ENCODE peak calls at places on chromosomes 13 and 19, in ten cellular contexts. Q is tibial nerve, X is adrenal gland, L is spleen, Z is body of pancreas, G is GM12891, I is testis, J is stomach, N is A549, U is NB4. E is an unnamed sample.

GRCh38 chr13:35475131-35475959 is 1.1 kb downstream of the MAB21L1 start:
- DNase-seq in I (peak), Z (no peak), J (peak), U (no peak), L (peak), X (peak), Q (peak), G (no peak), N (no peak), E (peak)

GRCh38 chr13:61766667-61767058 is 351.0 kb upstream of the PCDH20 start:
- DNase-seq in G (no peak), I (no peak), Z (no peak), N (no peak), Q (no peak), U (no peak), X (no peak), J (no peak), L (no peak), E (no peak)

GRCh38 chr13:52642131-52642530 is at the start of gene HNRNPA1L2:
- DNase-seq in N (no peak), Q (no peak), L (no peak), Z (no peak), G (no peak), U (no peak), J (no peak), X (no peak), I (no peak), E (no peak)

GRCh38 chr19:48390188-48391099 is 907 bp downstream of the KDELR1 start:
- DNase-seq in U (peak), L (peak), G (peak), I (peak), X (peak), J (peak), Q (peak), N (peak), Z (peak), E (no peak)

GRCh38 chr19:35911790-35912189 is 3.7 kb upstream of the TYROBP start:
- DNase-seq in I (no peak), U (no peak), L (peak), X (no peak), J (peak), Q (no peak), G (no peak), Z (peak), N (peak), E (no peak)

GRCh38 chr13:23871616-23872220 is 17.5 kb downstream of the MIPEP start:
- DNase-seq in Q (no peak), J (no peak), N (peak), L (no peak), U (peak), X (no peak), Z (no peak), G (no peak), I (no peak), E (peak)

GRCh38 chr19:38736413-38737280 is 7.6 kb downstream of the CAPN12 start:
- DNase-seq in Z (peak), X (peak), I (no peak), L (peak), Q (no peak), J (peak), N (peak), G (peak), U (peak), E (no peak)

GRCh38 chr13:69107436-69107835 is 1000.2 kb upstream of the ATXN8OS start:
- DNase-seq in X (no peak), G (no peak), N (no peak), U (no peak), Q (no peak), Z (no peak), J (no peak), I (no peak), L (no peak), E (no peak)

GRCh38 chr19:44807162-44807561 is 1.7 kb upstream of the BCAM start:
- DNase-seq in U (no peak), I (no peak), J (peak), X (no peak), L (no peak), Z (no peak), N (peak), G (no peak), Q (no peak), E (no peak)

GRCh38 chr19:5891938-5892771 is 11.4 kb downstream of the NDUFA11 start:
- DNase-seq in U (peak), L (no peak), J (peak), X (peak), G (no peak), Z (peak), I (no peak), Q (no peak), N (peak), E (no peak)

GRCh38 chr13:20525144-20525600 is 485 bp downstream of the CRYL1 start:
- DNase-seq in N (no peak), U (no peak), I (peak), X (peak), Q (no peak), J (peak), Z (peak), L (peak), G (no peak), E (no peak)

GRCh38 chr19:54209748-54210494 is 9.3 kb downstream of the RPS9 start:
- DNase-seq in I (peak), N (peak), U (peak), Q (peak), L (no peak), G (no peak), X (peak), J (peak), Z (peak), E (peak)
- TF ChIP-seq POLR2A in I (no peak), N (no peak), U (no peak), Q (no peak), L (no peak), G (peak), X (peak), J (no peak), Z (peak), E (no peak)

GRCh38 chr19:2274937-2275535 is 6.9 kb downstream of the PEAK3 start:
- DNase-seq in X (peak), G (no peak), L (peak), J (peak), N (peak), Q (no peak), Z (peak), U (peak), I (peak), E (peak)

GRCh38 chr19:2277138-2277537 is 4.8 kb downstream of the PEAK3 start:
- DNase-seq in I (no peak), L (no peak), Q (no peak), N (no peak), Z (no peak), X (no peak), G (no peak), J (no peak), U (no peak), E (no peak)

GRCh38 chr19:2276429-2276989 is 5.5 kb downstream of the PEAK3 start:
- DNase-seq in N (no peak), L (no peak), J (no peak), I (no peak), G (no peak), Q (no peak), U (no peak), Z (no peak), X (no peak), E (no peak)

GRCh38 chr19:2274185-2274711 is 7.7 kb downstream of the PEAK3 start:
- DNase-seq in L (no peak), Z (no peak), X (no peak), U (no peak), I (no peak), N (no peak), G (no peak), J (no peak), Q (no peak), E (no peak)

GRCh38 chr19:2275588-2276428 is 6.2 kb downstream of the PEAK3 start:
- DNase-seq in U (no peak), Q (no peak), L (peak), X (no peak), I (peak), N (no peak), J (peak), G (no peak), Z (no peak), E (no peak)
- TF ChIP-seq POLR2A in U (no peak), Q (no peak), L (no peak), X (no peak), I (no peak), N (no peak), J (no peak), G (no peak), Z (no peak), E (no peak)

GRCh38 chr19:10797541-10798256 is 38.3 kb downstream of the TMED1 start:
- DNase-seq in L (peak), I (no peak), N (no peak), Z (no peak), U (peak), G (no peak), X (no peak), J (no peak), Q (no peak), E (no peak)

GRCh38 chr19:10800488-10800887 is 35.5 kb downstream of the TMED1 start:
- DNase-seq in X (peak), U (no peak), Q (no peak), I (peak), J (no peak), L (no peak), N (no peak), Z (no peak), G (no peak), E (no peak)

GRCh38 chr19:10797078-10797477 is 38.9 kb downstream of the TMED1 start:
- DNase-seq in U (no peak), X (no peak), L (no peak), G (no peak), N (no peak), Q (no peak), J (no peak), Z (no peak), I (no peak), E (no peak)

GRCh38 chr19:10802479-10802878 is 33.5 kb downstream of the TMED1 start:
- DNase-seq in I (no peak), Z (no peak), U (no peak), N (no peak), L (no peak), Q (no peak), X (no peak), J (no peak), G (no peak), E (no peak)

GRCh38 chr19:10796653-10797052 is 39.4 kb downstream of the TMED1 start:
- DNase-seq in U (no peak), J (no peak), Z (no peak), X (no peak), N (no peak), L (no peak), Q (no peak), I (no peak), G (no peak), E (no peak)
- TF ChIP-seq POLR2A in U (no peak), J (no peak), Z (no peak), X (no peak), N (no peak), L (no peak), Q (no peak), I (no peak), G (no peak), E (no peak)

GRCh38 chr13:110616103-110617101 is 1.1 kb downstream of the NAXD start:
- DNase-seq in G (no peak), J (peak), Z (peak), N (peak), I (peak), U (peak), X (peak), Q (no peak), L (peak), E (peak)
- TF ChIP-seq POLR2A in G (peak), J (no peak), Z (peak), N (no peak), I (no peak), U (no peak), X (no peak), Q (no peak), L (no peak), E (no peak)

GRCh38 chr19:41431426-41432386 is 4.5 kb upstream of the B3GNT8 start:
- DNase-seq in X (no peak), G (no peak), L (no peak), N (peak), I (peak), Z (no peak), U (peak), J (no peak), Q (no peak), E (no peak)
- TF ChIP-seq POLR2A in X (no peak), G (peak), L (no peak), N (no peak), I (no peak), Z (no peak), U (no peak), J (no peak), Q (no peak), E (no peak)

GRCh38 chr13:110887242-110887954 is 27.5 kb downstream of the ANKRD10 start:
- DNase-seq in N (no peak), L (no peak), U (no peak), Z (no peak), X (no peak), I (no peak), J (no peak), Q (no peak), G (no peak), E (no peak)
- TF ChIP-seq POLR2A in N (no peak), L (no peak), U (no peak), Z (no peak), X (no peak), I (no peak), J (no peak), Q (no peak), G (no peak), E (no peak)

GRCh38 chr19:46042252-46042883 is 1.6 kb upstream of the IGFL4 start:
- DNase-seq in X (no peak), N (no peak), Z (no peak), Q (no peak), G (no peak), L (no peak), J (no peak), U (no peak), I (no peak), E (no peak)
- TF ChIP-seq POLR2A in X (no peak), N (no peak), Z (no peak), Q (no peak), G (no peak), L (no peak), J (no peak), U (no peak), I (no peak), E (no peak)

E was measured in H54.